ENCODE peak calls at places on chromosomes 4 and X, in four cellular contexts. Y is cardiac fibroblast; Q is stimulated activated CD4-positive, alpha-beta T cell treated with anti-CD3 and anti-CD28 coated beads, Interleukin-12 subunit alpha, Interleukin-12 subunit beta, amount 100 ng/mL, for 48 hours; G is sciatic nerve. I is an unnamed sample.

GRCh38 chr4:40212674-40213504 is 16.1 kb downstream of the RHOH start:
- DNase-seq in G (no peak), Q (no peak), Y (peak; percentile 11), I (no peak)

GRCh38 chrX:19557816-19558215 is 42.5 kb upstream of the MAP3K15 start:
- DNase-seq in Q (no peak), G (no peak), Y (no peak), I (no peak)

GRCh38 chr4:5888222-5888701 is 4.6 kb downstream of the CRMP1 start:
- DNase-seq in Q (no peak), G (no peak), Y (no peak), I (no peak)

GRCh38 chr4:81984746-81985145 is 389.0 kb downstream of the HNRNPD start:
- DNase-seq in Y (no peak), Q (no peak), G (no peak), I (no peak)

GRCh38 chr4:174316954-174317353 is 33.2 kb downstream of the CEP44 start:
- DNase-seq in Y (peak; percentile 11), Q (no peak), G (no peak), I (no peak)

GRCh38 chr4:122733805-122734155 is 1.3 kb downstream of the BBS12 start:
- DNase-seq in Q (no peak), G (no peak), Y (no peak), I (no peak)

GRCh38 chr4:146647615-146648383 is 9.1 kb downstream of the POU4F2 start:
- DNase-seq in Q (no peak), Y (no peak), G (no peak), I (no peak)

GRCh38 chrX:119693996-119694451 is 1.1 kb upstream of the SEPTIN6 start:
- DNase-seq in Y (no peak), Q (no peak), G (peak; percentile 66), I (no peak)

GRCh38 chr4:124948976-124949597 is 236.6 kb upstream of the ANKRD50 start:
- DNase-seq in G (no peak), Y (peak; percentile 76), Q (no peak), I (no peak)